ENCODE peak calls at places on chromosomes 4 and X, in four cellular contexts. R is progenitor cell of endocrine pancreas, Y is HFF-Myc, S is NCI-H460. B is an unnamed sample.

GRCh38 chrX:68876731-68877130 is 47.9 kb downstream of the EFNB1 start:
- DNase-seq in R (no peak), Y (no peak), S (no peak), B (no peak)

GRCh38 chrX:9466115-9466495 is 1.2 kb downstream of the TBL1X start:
- DNase-seq in R (no peak), Y (no peak), S (no peak), B (peak)

GRCh38 chr4:139808381-139809206 is 143.0 kb downstream of the MGST2 start:
- DNase-seq in R (no peak), Y (no peak), S (no peak), B (no peak)

GRCh38 chrX:1592128-1592862 is 891 bp downstream of the AKAP17A start:
- DNase-seq in R (no peak), Y (no peak), S (no peak), B (no peak)

GRCh38 chr4:20883231-20883630 is 183.0 kb downstream of the PACRGL start:
- DNase-seq in R (no peak), Y (no peak), S (no peak), B (no peak)

GRCh38 chrX:16986169-16986568 is 39.7 kb downstream of the REPS2 start:
- DNase-seq in R (no peak), Y (no peak), S (no peak), B (no peak)

GRCh38 chr4:78543424-78544238 is 7.9 kb upstream of the ANXA3 start:
- DNase-seq in R (no peak), Y (no peak), S (no peak), B (no peak)

GRCh38 chr4:41611881-41612871 is 74.2 kb downstream of the LIMCH1 start:
- DNase-seq in R (no peak), Y (no peak), S (no peak), B (no peak)

GRCh38 chrX:136608295-136608933 is 39.5 kb upstream of the CD40LG start:
- DNase-seq in R (no peak), Y (no peak), S (peak), B (peak)

GRCh38 chr4:110532901-110533589 is 57.1 kb downstream of the ENPEP start:
- DNase-seq in R (no peak), Y (no peak), S (no peak), B (no peak)

GRCh38 chr4:93994175-93994994 is 165.8 kb downstream of the ATOH1 start:
- DNase-seq in R (no peak), Y (no peak), S (no peak), B (no peak)

GRCh38 chrX:132501606-132502005 is 12.8 kb upstream of the MBNL3 start:
- DNase-seq in R (no peak), Y (no peak), S (no peak), B (no peak)

GRCh38 chrX:74420194-74421035 is 878 bp upstream of the SLC16A2 start:
- DNase-seq in R (peak), Y (no peak), S (peak), B (peak)

GRCh38 chrX:145190801-145191389 is 56.4 kb upstream of the SPANXN1 start:
- DNase-seq in R (no peak), Y (no peak), S (peak), B (peak)

GRCh38 chr4:5711479-5712184 is 631 bp downstream of the EVC start:
- DNase-seq in R (no peak), Y (no peak), S (no peak), B (no peak)

GRCh38 chr4:112099701-112100289 is 45.5 kb upstream of the FAM241A start:
- DNase-seq in R (no peak), Y (no peak), S (peak), B (peak)

GRCh38 chrX:38999967-39000745 is 198.9 kb downstream of the MID1IP1 start:
- DNase-seq in R (no peak), Y (peak), S (no peak), B (no peak)

GRCh38 chr4:3342182-3342854 is 49.5 kb downstream of the RGS12 start:
- DNase-seq in R (no peak), Y (no peak), S (no peak), B (no peak)

GRCh38 chr4:111854494-111855087 is 290.7 kb upstream of the FAM241A start:
- DNase-seq in R (peak), Y (no peak), S (peak), B (peak)

GRCh38 chr4:104524591-104524990 is 29.9 kb upstream of the CXXC4 start:
- DNase-seq in R (no peak), Y (no peak), S (no peak), B (no peak)

GRCh38 chr4:175998782-175999181 is 66.9 kb upstream of the WDR17 start:
- DNase-seq in R (no peak), Y (no peak), S (peak), B (peak)

GRCh38 chrX:79081895-79082512 is 62.5 kb upstream of the GPR174 start:
- DNase-seq in R (no peak), Y (no peak), S (peak), B (peak)

GRCh38 chr4:123672987-123673386 is 276.4 kb downstream of the SPRY1 start:
- DNase-seq in R (no peak), Y (no peak), S (no peak), B (no peak)

GRCh38 chr4:6891436-6892170 is 18.0 kb upstream of the TBC1D14 start:
- DNase-seq in R (no peak), Y (no peak), S (no peak), B (no peak)

GRCh38 chrX:1246816-1247215 is 21.8 kb upstream of the CSF2RA start:
- DNase-seq in R (peak), Y (peak), S (peak), B (peak)

GRCh38 chr4:30768278-30768677 is 48.1 kb downstream of the PCDH7 start:
- DNase-seq in R (no peak), Y (no peak), S (no peak), B (no peak)

GRCh38 chr4:1485280-1485679 is 79.0 kb upstream of the NKX1-1 start:
- DNase-seq in R (no peak), Y (no peak), S (no peak), B (no peak)

GRCh38 chr4:87540176-87541058 is 11.2 kb upstream of the SPARCL1 start:
- DNase-seq in R (no peak), Y (no peak), S (no peak), B (no peak)

GRCh38 chrX:11349661-11350337 is 56.6 kb downstream of the AMELX start:
- DNase-seq in R (no peak), Y (no peak), S (no peak), B (no peak)

GRCh38 chr4:11912886-11913285 is 484.2 kb upstream of the HS3ST1 start:
- DNase-seq in R (no peak), Y (no peak), S (no peak), B (no peak)

GRCh38 chr4:23889368-23889767 is 479 bp downstream of the PPARGC1A start:
- DNase-seq in R (no peak), Y (no peak), S (no peak), B (no peak)

GRCh38 chr4:40434126-40434692 is 99.1 kb downstream of the CHRNA9 start:
- DNase-seq in R (no peak), Y (no peak), S (no peak), B (no peak)

GRCh38 chrX:20378291-20378920 is 111.7 kb upstream of the RPS6KA3 start:
- DNase-seq in R (no peak), Y (no peak), S (no peak), B (no peak)

GRCh38 chrX:45068555-45068954 is 132.1 kb downstream of the DIPK2B start:
- DNase-seq in R (no peak), Y (no peak), S (no peak), B (peak)

GRCh38 chr4:84722720-84723119 is 139.8 kb downstream of the CDS1 start:
- DNase-seq in R (no peak), Y (no peak), S (no peak), B (no peak)

GRCh38 chrX:154051210-154051810 is 31.6 kb upstream of the IRAK1 start:
- DNase-seq in R (peak), Y (no peak), S (peak), B (peak)

B was measured in T47D.